ENCODE peak calls at places on chromosome 21, in six cellular contexts. One of them, this sample, is unnamed.

GRCh38 chr21:41228006-41228370 is 60.0 kb downstream of the BACE2 start:
- DNase-seq in glutamatergic neuron: no peak
- DNase-seq in esophagus muscularis mucosa: no peak
- DNase-seq in cardiac fibroblast: no peak
- DNase-seq in GM12865: no peak
- DNase-seq in PC-9: no peak
- DNase-seq in this sample: peak

GRCh38 chr21:36035381-36035791 is 24.9 kb downstream of the SETD4 start:
- DNase-seq in glutamatergic neuron: no peak
- DNase-seq in esophagus muscularis mucosa: no peak
- DNase-seq in cardiac fibroblast: peak
- DNase-seq in GM12865: no peak
- DNase-seq in PC-9: no peak
- DNase-seq in this sample: no peak

GRCh38 chr21:34728479-34728878 is 59.7 kb downstream of the CLIC6 start:
- DNase-seq in glutamatergic neuron: no peak
- DNase-seq in esophagus muscularis mucosa: no peak
- DNase-seq in cardiac fibroblast: no peak
- DNase-seq in GM12865: no peak
- DNase-seq in PC-9: no peak
- DNase-seq in this sample: no peak

GRCh38 chr21:43332461-43332860 is 94.5 kb downstream of the SIK1 start:
- DNase-seq in glutamatergic neuron: no peak
- DNase-seq in esophagus muscularis mucosa: no peak
- DNase-seq in cardiac fibroblast: no peak
- DNase-seq in GM12865: no peak
- DNase-seq in PC-9: no peak
- DNase-seq in this sample: no peak

GRCh38 chr21:41648591-41649031 is 118.2 kb downstream of the RIPK4 start:
- DNase-seq in glutamatergic neuron: no peak
- DNase-seq in esophagus muscularis mucosa: no peak
- DNase-seq in cardiac fibroblast: peak
- DNase-seq in GM12865: peak
- DNase-seq in PC-9: no peak
- DNase-seq in this sample: no peak

GRCh38 chr21:33261635-33262034 is 4.5 kb upstream of the IL10RB start:
- DNase-seq in glutamatergic neuron: no peak
- DNase-seq in esophagus muscularis mucosa: no peak
- DNase-seq in cardiac fibroblast: peak
- DNase-seq in GM12865: peak
- DNase-seq in PC-9: no peak
- DNase-seq in this sample: no peak

GRCh38 chr21:34799092-34799491 is 130.3 kb downstream of the CLIC6 start:
- DNase-seq in glutamatergic neuron: no peak
- DNase-seq in esophagus muscularis mucosa: no peak
- DNase-seq in cardiac fibroblast: no peak
- DNase-seq in GM12865: no peak
- DNase-seq in PC-9: no peak
- DNase-seq in this sample: no peak

GRCh38 chr21:27759091-27759659 is 792.3 kb upstream of the ADAMTS5 start:
- DNase-seq in glutamatergic neuron: peak
- DNase-seq in esophagus muscularis mucosa: no peak
- DNase-seq in cardiac fibroblast: no peak
- DNase-seq in GM12865: peak
- DNase-seq in PC-9: peak
- DNase-seq in this sample: peak

GRCh38 chr21:28538987-28539622 is 453.6 kb downstream of the LTN1 start:
- DNase-seq in glutamatergic neuron: no peak
- DNase-seq in esophagus muscularis mucosa: no peak
- DNase-seq in cardiac fibroblast: peak
- DNase-seq in GM12865: no peak
- DNase-seq in PC-9: no peak
- DNase-seq in this sample: no peak

GRCh38 chr21:40605094-40605493 is 241.9 kb downstream of the DSCAM start:
- DNase-seq in glutamatergic neuron: no peak
- DNase-seq in esophagus muscularis mucosa: no peak
- DNase-seq in cardiac fibroblast: no peak
- DNase-seq in GM12865: no peak
- DNase-seq in PC-9: no peak
- DNase-seq in this sample: no peak

GRCh38 chr21:35190201-35190701 is 141.1 kb upstream of the RUNX1 start:
- DNase-seq in glutamatergic neuron: no peak
- DNase-seq in esophagus muscularis mucosa: no peak
- DNase-seq in cardiac fibroblast: no peak
- DNase-seq in GM12865: peak
- DNase-seq in PC-9: peak
- DNase-seq in this sample: no peak

GRCh38 chr21:14645702-14646101 is 99.6 kb upstream of the SAMSN1 start:
- DNase-seq in glutamatergic neuron: no peak
- DNase-seq in esophagus muscularis mucosa: no peak
- DNase-seq in cardiac fibroblast: no peak
- DNase-seq in GM12865: no peak
- DNase-seq in PC-9: no peak
- DNase-seq in this sample: no peak

GRCh38 chr21:42561742-42562141 is 48.1 kb downstream of the SLC37A1 start:
- DNase-seq in glutamatergic neuron: peak
- DNase-seq in esophagus muscularis mucosa: no peak
- DNase-seq in cardiac fibroblast: no peak
- DNase-seq in GM12865: peak
- DNase-seq in PC-9: no peak
- DNase-seq in this sample: no peak

GRCh38 chr21:22201142-22201541 is 1202.9 kb downstream of the NCAM2 start:
- DNase-seq in glutamatergic neuron: no peak
- DNase-seq in esophagus muscularis mucosa: no peak
- DNase-seq in cardiac fibroblast: no peak
- DNase-seq in GM12865: no peak
- DNase-seq in PC-9: no peak
- DNase-seq in this sample: no peak

GRCh38 chr21:42357307-42357706 is 6.5 kb upstream of the TFF2 start:
- DNase-seq in glutamatergic neuron: no peak
- DNase-seq in esophagus muscularis mucosa: no peak
- DNase-seq in cardiac fibroblast: no peak
- DNase-seq in GM12865: no peak
- DNase-seq in PC-9: no peak
- DNase-seq in this sample: no peak

GRCh38 chr21:15062566-15062965 is 2.2 kb downstream of the NRIP1 start:
- DNase-seq in glutamatergic neuron: no peak
- DNase-seq in esophagus muscularis mucosa: no peak
- DNase-seq in cardiac fibroblast: peak
- DNase-seq in GM12865: peak
- DNase-seq in PC-9: no peak
- DNase-seq in this sample: no peak

GRCh38 chr21:42413093-42413492 is 9.4 kb downstream of the UBASH3A start:
- DNase-seq in glutamatergic neuron: no peak
- DNase-seq in esophagus muscularis mucosa: no peak
- DNase-seq in cardiac fibroblast: no peak
- DNase-seq in GM12865: no peak
- DNase-seq in PC-9: no peak
- DNase-seq in this sample: no peak

GRCh38 chr21:40839551-40839950 is 7.4 kb downstream of the DSCAM start:
- DNase-seq in glutamatergic neuron: no peak
- DNase-seq in esophagus muscularis mucosa: no peak
- DNase-seq in cardiac fibroblast: no peak
- DNase-seq in GM12865: no peak
- DNase-seq in PC-9: no peak
- DNase-seq in this sample: no peak

GRCh38 chr21:25967566-25968438 is 202.8 kb downstream of the APP start:
- DNase-seq in glutamatergic neuron: no peak
- DNase-seq in esophagus muscularis mucosa: no peak
- DNase-seq in cardiac fibroblast: peak
- DNase-seq in GM12865: peak
- DNase-seq in PC-9: no peak
- DNase-seq in this sample: no peak

GRCh38 chr21:22900511-22900910 is 1902.3 kb downstream of the NCAM2 start:
- DNase-seq in glutamatergic neuron: no peak
- DNase-seq in esophagus muscularis mucosa: no peak
- DNase-seq in cardiac fibroblast: no peak
- DNase-seq in GM12865: no peak
- DNase-seq in PC-9: no peak
- DNase-seq in this sample: no peak

GRCh38 chr21:34020005-34020847 is 53.2 kb upstream of the MRPS6 start:
- DNase-seq in glutamatergic neuron: peak
- DNase-seq in esophagus muscularis mucosa: no peak
- DNase-seq in cardiac fibroblast: no peak
- DNase-seq in GM12865: peak
- DNase-seq in PC-9: no peak
- DNase-seq in this sample: no peak

DNA sequence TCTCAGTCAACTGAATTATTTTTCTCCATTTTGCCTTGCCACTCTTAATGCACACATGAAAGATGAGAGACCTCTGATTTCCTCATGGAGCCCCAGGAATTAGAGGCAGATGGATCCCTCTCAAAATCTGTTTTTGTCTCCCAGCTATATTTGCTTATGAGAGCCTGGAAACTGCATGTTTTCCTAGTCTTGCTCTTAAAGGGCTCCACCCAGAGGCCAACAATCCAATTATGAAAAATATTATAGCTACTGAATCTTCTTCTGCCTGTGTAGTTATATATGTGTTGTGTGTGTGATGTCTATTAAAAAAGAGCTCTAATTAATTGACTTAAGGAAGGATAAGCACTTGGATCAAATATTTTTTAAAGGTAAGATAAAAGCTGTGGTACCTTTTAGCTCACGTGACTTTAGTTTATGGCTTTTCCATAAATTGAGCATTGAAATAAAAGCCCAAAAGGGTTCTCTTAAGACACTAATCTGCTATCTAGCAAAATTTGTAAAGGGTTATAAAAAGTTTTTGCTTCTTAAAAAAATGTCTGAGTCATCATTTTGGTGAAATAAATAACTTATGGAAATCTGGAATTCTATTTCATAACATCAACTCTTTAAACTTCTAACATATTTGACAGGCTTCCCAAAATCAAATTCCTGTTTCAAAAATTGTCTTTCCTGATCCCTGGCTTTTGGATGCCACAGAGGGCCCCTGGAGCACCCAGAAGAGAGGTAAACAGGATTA is 31.2 kb upstream of the TSPEAR start:
- DNase-seq in glutamatergic neuron: no peak
- DNase-seq in esophagus muscularis mucosa: no peak
- DNase-seq in cardiac fibroblast: peak
- DNase-seq in GM12865: no peak
- DNase-seq in PC-9: no peak
- DNase-seq in this sample: no peak
- TF ChIP-seq CTCF in glutamatergic neuron: no peak
- TF ChIP-seq CTCF in esophagus muscularis mucosa: no peak
- TF ChIP-seq CTCF in cardiac fibroblast: peak
- TF ChIP-seq CTCF in GM12865: peak
- TF ChIP-seq CTCF in PC-9: peak
- TF ChIP-seq CTCF in this sample: no peak

DNA sequence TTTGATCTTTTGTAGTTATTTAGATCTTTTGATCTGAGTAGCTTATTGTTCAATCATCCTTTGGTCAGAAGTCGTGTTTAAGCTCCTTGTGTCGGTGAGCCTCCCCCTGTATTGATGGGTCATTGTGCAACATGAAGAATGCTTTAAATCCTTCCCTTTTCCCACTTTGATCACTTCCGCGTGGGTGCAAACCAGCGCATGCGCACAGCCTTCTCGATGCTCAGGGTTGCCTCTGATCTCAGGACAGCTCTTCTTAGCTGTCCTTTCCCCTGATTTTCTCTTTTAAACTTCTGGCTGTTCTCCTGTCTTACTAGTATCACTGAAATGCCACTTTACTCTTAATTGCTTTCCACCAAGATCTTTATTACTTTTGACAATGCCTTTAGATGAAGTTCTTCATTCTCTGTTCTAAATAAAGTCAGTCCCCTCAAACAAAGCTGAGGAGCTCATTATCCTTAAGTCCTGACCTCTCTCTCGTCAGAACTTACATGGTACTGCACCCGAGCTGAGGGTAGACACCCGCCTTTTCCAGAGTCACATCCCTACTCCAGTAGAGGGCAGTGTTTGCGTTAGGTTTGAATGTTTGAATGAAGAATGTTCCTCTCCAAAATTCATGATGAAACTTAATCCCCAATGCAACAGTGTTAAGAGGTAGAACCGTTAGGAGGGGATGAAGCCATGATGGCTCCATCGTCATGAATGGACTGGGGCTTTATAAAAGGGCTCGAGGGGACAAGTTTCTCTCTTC is 547.9 kb upstream of the TMPRSS15 start:
- DNase-seq in glutamatergic neuron: peak
- DNase-seq in esophagus muscularis mucosa: no peak
- DNase-seq in cardiac fibroblast: no peak
- DNase-seq in GM12865: peak
- DNase-seq in PC-9: no peak
- DNase-seq in this sample: no peak
- TF ChIP-seq CTCF in glutamatergic neuron: peak
- TF ChIP-seq CTCF in esophagus muscularis mucosa: no peak
- TF ChIP-seq CTCF in cardiac fibroblast: no peak
- TF ChIP-seq CTCF in GM12865: no peak
- TF ChIP-seq CTCF in PC-9: peak
- TF ChIP-seq CTCF in this sample: no peak

DNA sequence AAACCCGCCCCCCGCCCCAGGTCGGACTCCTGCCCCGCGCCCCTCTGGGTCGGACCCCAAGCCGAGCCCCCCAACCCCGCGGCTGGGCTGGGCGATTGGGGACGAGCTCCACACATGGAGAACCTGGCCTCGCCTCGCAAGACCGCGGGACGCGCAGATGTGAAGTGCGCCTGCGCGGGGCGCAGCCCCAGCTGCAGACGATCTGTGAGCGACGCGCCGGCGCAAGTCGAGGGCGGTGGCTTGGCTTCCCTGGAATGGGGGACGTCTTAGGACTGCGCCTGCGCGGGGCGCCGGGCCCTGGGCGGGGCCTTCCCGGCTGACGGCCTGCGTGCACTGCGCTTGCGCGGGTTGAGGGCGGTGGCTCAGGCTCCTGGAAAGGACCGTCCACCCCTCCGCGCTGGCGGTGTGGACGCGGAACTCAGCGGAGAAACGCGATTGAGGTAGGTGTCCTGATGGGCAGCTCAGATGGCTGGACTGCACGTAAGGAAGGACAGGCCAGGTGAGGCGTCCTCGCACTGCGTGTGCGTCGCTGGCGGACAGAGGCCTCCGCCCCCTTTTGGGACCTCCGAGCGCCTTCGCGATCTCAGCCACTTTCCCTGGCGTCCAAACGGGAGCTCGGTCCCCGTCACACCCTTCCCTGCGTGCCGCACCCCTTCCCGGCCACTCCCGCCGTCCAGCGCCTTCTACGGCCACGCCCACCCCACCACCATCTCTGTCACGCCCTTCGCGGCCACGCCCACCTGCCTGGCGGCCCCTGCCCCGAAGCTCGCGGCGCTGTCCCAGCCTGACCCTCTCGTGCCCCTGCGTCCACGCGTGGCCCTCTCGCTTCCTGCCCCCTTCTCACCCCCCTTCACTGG is at the start of gene PRMT2:
- DNase-seq in glutamatergic neuron: peak
- DNase-seq in esophagus muscularis mucosa: peak
- DNase-seq in cardiac fibroblast: peak
- DNase-seq in GM12865: peak
- DNase-seq in PC-9: peak
- DNase-seq in this sample: peak
- TF ChIP-seq CTCF in glutamatergic neuron: no peak
- TF ChIP-seq CTCF in esophagus muscularis mucosa: peak
- TF ChIP-seq CTCF in cardiac fibroblast: no peak
- TF ChIP-seq CTCF in GM12865: no peak
- TF ChIP-seq CTCF in PC-9: no peak
- TF ChIP-seq CTCF in this sample: no peak

DNA sequence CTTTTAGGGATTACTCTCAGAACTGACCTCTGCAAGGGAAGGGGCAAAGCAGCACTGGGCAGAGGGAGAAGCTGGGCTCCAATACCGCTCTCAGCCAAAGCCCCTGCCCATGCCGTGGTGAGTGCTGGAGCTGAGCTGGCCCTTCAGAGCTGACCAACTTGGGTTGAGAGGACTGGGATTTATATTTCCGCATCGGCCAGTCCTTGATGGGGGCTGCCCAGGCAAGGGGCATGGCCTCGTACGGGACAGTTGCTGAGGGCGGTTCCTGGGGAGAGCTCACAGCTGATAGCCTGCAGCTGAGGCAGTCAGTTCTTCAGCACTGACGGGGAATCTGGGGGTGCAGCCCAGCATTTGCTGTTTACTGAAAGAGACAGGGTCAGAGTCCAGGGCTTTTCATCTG is 8.0 kb downstream of the HUNK start:
- DNase-seq in glutamatergic neuron: no peak
- DNase-seq in esophagus muscularis mucosa: no peak
- DNase-seq in cardiac fibroblast: no peak
- DNase-seq in GM12865: no peak
- DNase-seq in PC-9: no peak
- DNase-seq in this sample: no peak
- TF ChIP-seq CTCF in glutamatergic neuron: no peak
- TF ChIP-seq CTCF in esophagus muscularis mucosa: no peak
- TF ChIP-seq CTCF in cardiac fibroblast: no peak
- TF ChIP-seq CTCF in GM12865: no peak
- TF ChIP-seq CTCF in PC-9: no peak
- TF ChIP-seq CTCF in this sample: no peak

This sample was measured in Calu3.